ENCODE peak calls at places on chromosomes 16 and 17, in ten cellular contexts. One of them, this sample, is unnamed. For H3K4me1, the result is how much of the 10 kb centered on the place peaks cover.

GRCh38 chr17:59890720-59891119 is 2.0 kb downstream of the TUBD1 start:
- DNase-seq in A549: peak
- DNase-seq in stomach: no peak
- DNase-seq in GM23338: no peak
- DNase-seq in heart left ventricle: no peak
- DNase-seq in PC-3: peak
- DNase-seq in aorta: no peak
- DNase-seq in HCT116: no peak
- DNase-seq in mesendoderm: no peak
- DNase-seq in gastrocnemius medialis: no peak
- DNase-seq in this sample: peak

GRCh38 chr17:6910987-6911603 is 79.6 kb upstream of the TEKT1 start:
- DNase-seq in GM23338: peak
- DNase-seq in A549: peak
- DNase-seq in aorta: no peak
- DNase-seq in gastrocnemius medialis: no peak
- DNase-seq in heart left ventricle: no peak
- DNase-seq in mesendoderm: peak
- DNase-seq in PC-3: peak
- DNase-seq in HCT116: peak
- DNase-seq in stomach: no peak
- DNase-seq in this sample: peak

GRCh38 chr16:57994361-57994760 is 6.1 kb downstream of the ZNF319 start:
- DNase-seq in HCT116: no peak
- DNase-seq in GM23338: no peak
- DNase-seq in gastrocnemius medialis: no peak
- DNase-seq in mesendoderm: no peak
- DNase-seq in PC-3: no peak
- DNase-seq in heart left ventricle: no peak
- DNase-seq in A549: no peak
- DNase-seq in stomach: no peak
- DNase-seq in aorta: no peak
- DNase-seq in this sample: no peak

GRCh38 chr16:964696-965395 is 5.9 kb downstream of the LMF1 start:
- DNase-seq in aorta: no peak
- DNase-seq in GM23338: no peak
- DNase-seq in stomach: no peak
- DNase-seq in heart left ventricle: peak
- DNase-seq in gastrocnemius medialis: no peak
- DNase-seq in HCT116: no peak
- DNase-seq in A549: no peak
- DNase-seq in PC-3: peak
- DNase-seq in mesendoderm: no peak
- DNase-seq in this sample: peak

GRCh38 chr17:48317732-48318131 is 112.3 kb downstream of the SKAP1 start:
- DNase-seq in gastrocnemius medialis: no peak
- DNase-seq in A549: no peak
- DNase-seq in stomach: no peak
- DNase-seq in PC-3: no peak
- DNase-seq in HCT116: no peak
- DNase-seq in aorta: no peak
- DNase-seq in heart left ventricle: no peak
- DNase-seq in GM23338: no peak
- DNase-seq in mesendoderm: no peak
- DNase-seq in this sample: no peak

GRCh38 chr17:80036715-80037477 is 454 bp downstream of the CCDC40 start:
- DNase-seq in stomach: no peak
- DNase-seq in aorta: no peak
- DNase-seq in GM23338: peak
- DNase-seq in gastrocnemius medialis: no peak
- DNase-seq in PC-3: peak
- DNase-seq in mesendoderm: peak
- DNase-seq in HCT116: no peak
- DNase-seq in heart left ventricle: peak
- DNase-seq in A549: peak
- DNase-seq in this sample: peak

GRCh38 chr17:78144146-78144719 is 2.0 kb upstream of the C17orf99 start:
- DNase-seq in aorta: peak
- DNase-seq in GM23338: no peak
- DNase-seq in stomach: peak
- DNase-seq in gastrocnemius medialis: peak
- DNase-seq in heart left ventricle: peak
- DNase-seq in A549: no peak
- DNase-seq in PC-3: peak
- DNase-seq in HCT116: no peak
- DNase-seq in mesendoderm: no peak
- DNase-seq in this sample: peak

GRCh38 chr17:37826497-37827115 is 81.7 kb upstream of the HNF1B start:
- DNase-seq in GM23338: no peak
- DNase-seq in stomach: no peak
- DNase-seq in aorta: peak
- DNase-seq in mesendoderm: no peak
- DNase-seq in gastrocnemius medialis: no peak
- DNase-seq in A549: no peak
- DNase-seq in heart left ventricle: peak
- DNase-seq in PC-3: no peak
- DNase-seq in HCT116: no peak
- DNase-seq in this sample: peak

GRCh38 chr16:49660647-49661046 is 195.3 kb downstream of the ZNF423 start:
- DNase-seq in PC-3: no peak
- DNase-seq in mesendoderm: no peak
- DNase-seq in heart left ventricle: no peak
- DNase-seq in stomach: no peak
- DNase-seq in gastrocnemius medialis: no peak
- DNase-seq in aorta: no peak
- DNase-seq in A549: no peak
- DNase-seq in HCT116: no peak
- DNase-seq in GM23338: no peak
- DNase-seq in this sample: no peak

GRCh38 chr17:9977175-9977574 is 72.1 kb upstream of the RCVRN start:
- DNase-seq in A549: no peak
- DNase-seq in heart left ventricle: no peak
- DNase-seq in gastrocnemius medialis: no peak
- DNase-seq in HCT116: no peak
- DNase-seq in PC-3: no peak
- DNase-seq in GM23338: no peak
- DNase-seq in mesendoderm: no peak
- DNase-seq in aorta: no peak
- DNase-seq in stomach: no peak
- DNase-seq in this sample: no peak

GRCh38 chr17:48048321-48049140 is at the start of gene NFE2L1:
- DNase-seq in gastrocnemius medialis: peak
- DNase-seq in aorta: peak
- DNase-seq in HCT116: peak
- DNase-seq in A549: peak
- DNase-seq in heart left ventricle: peak
- DNase-seq in mesendoderm: peak
- DNase-seq in GM23338: peak
- DNase-seq in PC-3: peak
- DNase-seq in stomach: peak
- DNase-seq in this sample: peak

GRCh38 chr17:36598951-36599401 is 2.4 kb upstream of the MRM1 start:
- DNase-seq in aorta: no peak
- DNase-seq in stomach: no peak
- DNase-seq in gastrocnemius medialis: no peak
- DNase-seq in mesendoderm: no peak
- DNase-seq in PC-3: no peak
- DNase-seq in A549: no peak
- DNase-seq in heart left ventricle: no peak
- DNase-seq in GM23338: no peak
- DNase-seq in HCT116: no peak
- DNase-seq in this sample: no peak

GRCh38 chr17:13518271-13519000 is 83.3 kb downstream of the HS3ST3A1 start:
- DNase-seq in PC-3: no peak
- DNase-seq in HCT116: no peak
- DNase-seq in stomach: no peak
- DNase-seq in aorta: no peak
- DNase-seq in A549: no peak
- DNase-seq in heart left ventricle: no peak
- DNase-seq in gastrocnemius medialis: no peak
- DNase-seq in GM23338: no peak
- DNase-seq in mesendoderm: no peak
- DNase-seq in this sample: peak

GRCh38 chr17:31446195-31446967 is 54.9 kb downstream of the RAB11FIP4 start:
- DNase-seq in HCT116: no peak
- DNase-seq in aorta: no peak
- DNase-seq in GM23338: no peak
- DNase-seq in gastrocnemius medialis: no peak
- DNase-seq in heart left ventricle: no peak
- DNase-seq in A549: no peak
- DNase-seq in stomach: no peak
- DNase-seq in mesendoderm: no peak
- DNase-seq in PC-3: peak
- DNase-seq in this sample: no peak

GRCh38 chr17:6458416-6458950 is 14.2 kb downstream of the PIMREG start:
- DNase-seq in stomach: no peak
- DNase-seq in aorta: peak
- DNase-seq in PC-3: no peak
- DNase-seq in gastrocnemius medialis: no peak
- DNase-seq in HCT116: no peak
- DNase-seq in GM23338: no peak
- DNase-seq in heart left ventricle: no peak
- DNase-seq in mesendoderm: no peak
- DNase-seq in A549: no peak
- DNase-seq in this sample: no peak

GRCh38 chr16:62213763-62214162 is 177.5 kb upstream of the CDH8 start:
- DNase-seq in stomach: no peak
- DNase-seq in GM23338: peak
- DNase-seq in HCT116: no peak
- DNase-seq in A549: no peak
- DNase-seq in heart left ventricle: no peak
- DNase-seq in aorta: no peak
- DNase-seq in mesendoderm: peak
- DNase-seq in gastrocnemius medialis: no peak
- DNase-seq in PC-3: no peak
- DNase-seq in this sample: no peak

GRCh38 chr16:11099672-11100195 is 155.4 kb downstream of the CLEC16A start:
- DNase-seq in aorta: no peak
- DNase-seq in A549: no peak
- DNase-seq in gastrocnemius medialis: no peak
- DNase-seq in PC-3: no peak
- DNase-seq in HCT116: no peak
- DNase-seq in mesendoderm: no peak
- DNase-seq in stomach: no peak
- DNase-seq in heart left ventricle: no peak
- DNase-seq in GM23338: no peak
- DNase-seq in this sample: no peak

GRCh38 chr17:76363107-76363801 is 9.5 kb upstream of the PRPSAP1 start:
- DNase-seq in GM23338: no peak
- DNase-seq in stomach: no peak
- DNase-seq in mesendoderm: no peak
- DNase-seq in A549: no peak
- DNase-seq in HCT116: no peak
- DNase-seq in gastrocnemius medialis: no peak
- DNase-seq in heart left ventricle: no peak
- DNase-seq in PC-3: no peak
- DNase-seq in aorta: no peak
- DNase-seq in this sample: no peak

GRCh38 chr17:80252871-80253270 is 7.8 kb upstream of the RNF213 start:
- DNase-seq in GM23338: peak
- DNase-seq in aorta: peak
- DNase-seq in PC-3: peak
- DNase-seq in A549: peak
- DNase-seq in gastrocnemius medialis: no peak
- DNase-seq in HCT116: peak
- DNase-seq in stomach: peak
- DNase-seq in mesendoderm: peak
- DNase-seq in heart left ventricle: no peak
- DNase-seq in this sample: peak

GRCh38 chr17:72886622-72887021 is 205.9 kb downstream of the SLC39A11 start:
- DNase-seq in stomach: no peak
- DNase-seq in heart left ventricle: no peak
- DNase-seq in HCT116: no peak
- DNase-seq in PC-3: no peak
- DNase-seq in gastrocnemius medialis: no peak
- DNase-seq in A549: no peak
- DNase-seq in mesendoderm: no peak
- DNase-seq in GM23338: no peak
- DNase-seq in aorta: no peak
- DNase-seq in this sample: no peak

GRCh38 chr17:45848868-45849535 is 4.3 kb downstream of the SPPL2C start:
- DNase-seq in A549: no peak
- DNase-seq in HCT116: no peak
- DNase-seq in stomach: no peak
- DNase-seq in PC-3: no peak
- DNase-seq in gastrocnemius medialis: peak
- DNase-seq in mesendoderm: no peak
- DNase-seq in heart left ventricle: no peak
- DNase-seq in GM23338: no peak
- DNase-seq in aorta: peak
- DNase-seq in this sample: no peak

GRCh38 chr17:1374426-1375177 is 25.4 kb downstream of the YWHAE start:
- DNase-seq in heart left ventricle: no peak
- DNase-seq in GM23338: no peak
- DNase-seq in stomach: no peak
- DNase-seq in HCT116: no peak
- DNase-seq in gastrocnemius medialis: no peak
- DNase-seq in mesendoderm: no peak
- DNase-seq in PC-3: no peak
- DNase-seq in A549: no peak
- DNase-seq in aorta: no peak
- DNase-seq in this sample: peak
- H3K4me1 ChIP-seq in heart left ventricle: half or more
- H3K4me1 ChIP-seq in GM23338: under half
- H3K4me1 ChIP-seq in stomach: half or more
- H3K4me1 ChIP-seq in HCT116: under half
- H3K4me1 ChIP-seq in gastrocnemius medialis: half or more
- H3K4me1 ChIP-seq in mesendoderm: under half
- H3K4me1 ChIP-seq in PC-3: under half
- H3K4me1 ChIP-seq in A549: under half
- H3K4me1 ChIP-seq in aorta: under half
- H3K4me1 ChIP-seq in this sample: under half

GRCh38 chr17:38970804-38971203 is 3.6 kb upstream of the FBXO47 start:
- DNase-seq in PC-3: peak
- DNase-seq in mesendoderm: no peak
- DNase-seq in HCT116: no peak
- DNase-seq in gastrocnemius medialis: no peak
- DNase-seq in A549: no peak
- DNase-seq in heart left ventricle: no peak
- DNase-seq in GM23338: peak
- DNase-seq in stomach: no peak
- DNase-seq in aorta: no peak
- DNase-seq in this sample: no peak
- H3K4me1 ChIP-seq in PC-3: under half
- H3K4me1 ChIP-seq in mesendoderm: under half
- H3K4me1 ChIP-seq in HCT116: under half
- H3K4me1 ChIP-seq in gastrocnemius medialis: under half
- H3K4me1 ChIP-seq in A549: under half
- H3K4me1 ChIP-seq in heart left ventricle: under half
- H3K4me1 ChIP-seq in GM23338: under half
- H3K4me1 ChIP-seq in stomach: under half
- H3K4me1 ChIP-seq in aorta: under half
- H3K4me1 ChIP-seq in this sample: under half

GRCh38 chr17:58109197-58109596 is 26.0 kb downstream of the DYNLL2 start:
- DNase-seq in gastrocnemius medialis: no peak
- DNase-seq in mesendoderm: no peak
- DNase-seq in HCT116: no peak
- DNase-seq in aorta: no peak
- DNase-seq in heart left ventricle: no peak
- DNase-seq in stomach: no peak
- DNase-seq in A549: no peak
- DNase-seq in GM23338: no peak
- DNase-seq in PC-3: no peak
- DNase-seq in this sample: no peak
- H3K4me1 ChIP-seq in gastrocnemius medialis: under half
- H3K4me1 ChIP-seq in mesendoderm: under half
- H3K4me1 ChIP-seq in HCT116: under half
- H3K4me1 ChIP-seq in aorta: under half
- H3K4me1 ChIP-seq in heart left ventricle: under half
- H3K4me1 ChIP-seq in stomach: under half
- H3K4me1 ChIP-seq in A549: under half
- H3K4me1 ChIP-seq in GM23338: under half
- H3K4me1 ChIP-seq in PC-3: under half
- H3K4me1 ChIP-seq in this sample: under half

GRCh38 chr17:50101346-50102163 is 6.4 kb downstream of the PDK2 start:
- DNase-seq in heart left ventricle: peak
- DNase-seq in HCT116: no peak
- DNase-seq in mesendoderm: peak
- DNase-seq in A549: no peak
- DNase-seq in PC-3: no peak
- DNase-seq in GM23338: peak
- DNase-seq in aorta: peak
- DNase-seq in gastrocnemius medialis: no peak
- DNase-seq in stomach: peak
- DNase-seq in this sample: peak
- H3K4me1 ChIP-seq in heart left ventricle: half or more
- H3K4me1 ChIP-seq in HCT116: under half
- H3K4me1 ChIP-seq in mesendoderm: under half
- H3K4me1 ChIP-seq in A549: under half
- H3K4me1 ChIP-seq in PC-3: under half
- H3K4me1 ChIP-seq in GM23338: under half
- H3K4me1 ChIP-seq in aorta: under half
- H3K4me1 ChIP-seq in gastrocnemius medialis: half or more
- H3K4me1 ChIP-seq in stomach: under half
- H3K4me1 ChIP-seq in this sample: under half

This sample was measured in fibroblast of lung.